ENCODE peak calls at places on chromosomes 11 and 22, in six cellular contexts. M is tibial nerve, S is neuronal stem cell, A is suprapubic skin, V is fibroblast of lung, P is heart right ventricle. Y is an unnamed sample.

GRCh38 chr11:64337538-64338249 is 2.3 kb upstream of the CCDC88B start:
- DNase-seq in M (no peak), S (no peak), A (no peak), V (no peak), P (no peak), Y (no peak)

GRCh38 chr22:26169312-26170111 is at the start of gene SEZ6L:
- DNase-seq in M (no peak), S (peak), A (peak), V (no peak), P (peak), Y (no peak)

GRCh38 chr11:23320131-23320530 is 459.9 kb upstream of the CCDC179 start:
- DNase-seq in M (no peak), S (no peak), A (no peak), V (no peak), P (no peak), Y (no peak)

GRCh38 chr11:15645201-15645600 is 530.5 kb downstream of the INSC start:
- DNase-seq in M (no peak), S (no peak), A (no peak), V (no peak), P (no peak), Y (no peak)

GRCh38 chr22:50542416-50542927 is 3.2 kb upstream of the KLHDC7B start:
- DNase-seq in M (no peak), S (no peak), A (no peak), V (no peak), P (no peak), Y (no peak)

GRCh38 chr22:49765951-49766350 is 61.7 kb downstream of the BRD1 start:
- DNase-seq in M (no peak), S (no peak), A (peak), V (no peak), P (no peak), Y (no peak)

GRCh38 chr22:23085351-23085671 is 15.0 kb downstream of the GNAZ start:
- DNase-seq in M (no peak), S (no peak), A (no peak), V (no peak), P (no peak), Y (no peak)

GRCh38 chr11:119584193-119585037 is 144.6 kb downstream of the NECTIN1 start:
- DNase-seq in M (no peak), S (peak), A (no peak), V (peak), P (peak), Y (no peak)

DNA sequence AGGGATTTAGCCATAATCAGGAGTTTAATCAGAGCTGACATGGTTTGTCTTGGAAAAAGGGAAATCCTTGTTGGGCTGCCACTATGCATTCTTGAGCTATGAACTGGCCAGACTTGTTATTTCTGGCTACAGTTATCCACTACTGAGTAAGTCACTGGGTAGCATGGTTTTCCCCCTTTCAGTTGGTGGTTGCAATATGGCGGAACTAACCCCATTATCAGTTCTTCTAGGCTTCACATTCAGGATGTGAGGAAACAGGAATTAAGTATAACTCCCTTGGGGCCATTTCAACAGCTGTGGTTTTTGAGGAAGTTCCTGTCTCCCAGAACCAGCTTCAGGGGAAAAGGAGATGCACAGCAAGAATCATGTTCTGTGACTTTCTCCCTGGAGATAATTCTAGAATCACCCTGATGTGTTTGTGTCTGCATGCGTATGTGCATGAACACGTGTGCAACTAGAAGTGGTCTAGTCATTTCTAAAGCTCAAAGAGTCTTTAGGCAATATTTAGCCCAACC is 103.0 kb upstream of the CD44 start:
- DNase-seq in M (no peak), S (no peak), A (no peak), V (peak), P (no peak), Y (no peak)
- H3K27ac ChIP-seq in M (no peak), S (no peak), A (no peak), V (peak), P (no peak), Y (no peak)

GRCh38 chr22:46240506-46240905 is 9.6 kb downstream of the CDPF1 start:
- DNase-seq in M (no peak), S (no peak), A (no peak), V (no peak), P (no peak), Y (no peak)
- H3K27ac ChIP-seq in M (no peak), S (no peak), A (no peak), V (no peak), P (peak), Y (peak)

DNA sequence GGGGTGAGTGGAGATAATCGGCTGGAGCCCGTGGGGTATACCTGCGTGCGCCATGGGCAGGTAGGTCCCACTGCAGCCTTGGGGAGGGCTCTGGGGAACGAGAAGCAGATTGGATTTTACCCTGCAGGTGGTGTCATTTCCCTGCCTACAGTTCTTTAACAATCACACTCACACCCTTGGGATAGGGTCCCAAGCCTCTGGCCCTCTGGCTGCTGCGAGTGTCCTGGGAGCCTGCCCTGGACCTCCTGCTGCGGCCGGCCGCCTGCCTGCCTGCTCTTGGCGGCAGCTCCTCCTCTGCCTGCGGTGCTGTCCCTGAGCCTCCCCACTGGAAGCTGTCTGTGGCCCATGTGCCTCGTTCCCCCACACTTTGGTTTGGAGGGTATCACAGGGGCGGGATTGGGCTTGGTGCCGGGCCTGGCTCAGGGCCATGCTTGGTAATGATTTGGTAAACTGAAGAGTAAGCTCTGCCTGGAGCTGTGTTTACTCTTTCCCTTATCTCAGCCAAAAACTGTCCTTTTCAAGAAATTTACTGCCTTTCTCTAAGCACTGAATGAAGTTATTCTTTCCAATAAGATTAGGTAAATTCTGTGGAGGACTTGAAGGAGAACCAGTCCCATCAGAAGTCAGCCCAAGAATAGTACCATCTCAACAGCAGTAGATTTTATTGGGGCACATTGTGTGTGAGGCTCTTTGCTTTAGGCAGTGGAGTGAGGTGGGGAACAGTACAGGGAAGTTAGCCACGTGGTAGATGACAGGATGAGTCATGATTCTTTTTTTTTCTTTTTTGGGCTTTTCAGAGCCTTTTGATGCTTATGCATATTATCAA is 53.7 kb downstream of the TBC1D22A start:
- DNase-seq in M (no peak), S (no peak), A (no peak), V (peak), P (no peak), Y (no peak)
- H3K27ac ChIP-seq in M (no peak), S (no peak), A (no peak), V (peak), P (no peak), Y (peak)

DNA sequence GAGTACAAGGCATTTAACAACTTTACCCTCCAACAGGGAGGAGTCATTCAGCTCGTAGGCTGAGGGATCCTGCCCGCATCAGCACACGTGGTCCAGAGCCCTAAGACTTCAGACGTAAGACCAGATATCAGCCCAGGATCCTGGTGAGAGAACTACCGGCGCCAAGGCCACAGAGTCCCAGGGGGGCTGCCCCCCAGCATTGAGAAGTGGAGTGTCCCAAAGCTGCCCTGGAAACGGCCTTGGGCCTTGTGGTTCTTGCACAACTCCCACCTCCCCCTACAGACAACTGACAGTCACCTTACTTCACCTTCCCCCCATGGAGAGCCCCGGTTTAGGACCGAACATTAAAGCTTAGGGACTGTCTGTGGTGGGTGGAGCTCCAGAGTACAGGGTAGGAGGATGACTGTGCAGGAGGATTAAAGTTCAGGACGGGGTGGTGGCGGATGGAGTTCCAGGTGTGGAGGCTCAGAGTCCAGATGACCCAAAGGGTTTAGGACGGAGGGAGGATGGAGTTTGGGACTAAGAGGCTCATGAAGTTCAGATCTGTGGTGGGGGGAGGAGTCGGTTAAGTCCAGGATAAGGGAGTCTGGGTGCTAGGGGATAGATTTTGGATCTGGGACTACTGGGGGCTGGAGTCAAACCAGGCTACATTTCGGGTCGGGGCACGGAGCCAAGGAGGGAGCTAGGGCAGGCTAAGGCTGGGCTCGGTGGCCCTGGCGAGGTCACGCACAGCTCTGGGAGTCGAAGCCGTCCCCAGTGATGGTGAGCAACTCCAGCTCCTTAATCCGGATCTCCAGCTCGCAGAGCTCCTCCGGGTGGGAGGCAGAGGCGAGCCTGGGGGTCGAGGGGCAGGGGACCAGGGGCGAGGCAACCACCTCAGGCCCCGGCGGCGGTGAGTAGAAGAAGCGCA is 856 bp downstream of the C11orf91 start:
- DNase-seq in M (no peak), S (no peak), A (no peak), V (no peak), P (peak), Y (no peak)
- H3K27ac ChIP-seq in M (peak), S (no peak), A (peak), V (peak), P (peak), Y (peak)

DNA sequence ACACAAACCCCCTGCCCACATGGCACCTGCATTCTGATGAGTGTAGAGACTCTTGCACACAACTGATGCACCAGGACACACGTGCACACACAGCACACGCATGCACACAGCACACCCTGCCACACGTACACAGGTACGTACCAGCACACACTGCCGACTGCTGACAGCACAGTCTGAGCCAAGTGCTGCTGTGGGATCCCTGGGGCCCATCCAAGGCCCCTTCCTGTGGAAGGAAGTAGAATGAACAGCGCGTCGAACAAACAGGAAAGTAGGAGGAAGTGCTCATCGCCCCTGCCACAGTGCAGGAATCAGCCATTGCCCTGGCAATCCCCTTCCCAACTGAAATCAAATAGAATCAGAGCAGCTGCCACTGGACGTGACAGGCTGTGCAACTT is 57.9 kb downstream of the CD82 start:
- DNase-seq in M (peak), S (no peak), A (peak), V (no peak), P (no peak), Y (no peak)
- H3K27ac ChIP-seq in M (no peak), S (no peak), A (no peak), V (no peak), P (peak), Y (no peak)

GRCh38 chr11:6474423-6474792 is 667 bp upstream of the TRIM3 start:
- DNase-seq in M (no peak), S (no peak), A (no peak), V (no peak), P (no peak), Y (no peak)
- H3K27ac ChIP-seq in M (peak), S (peak), A (peak), V (peak), P (peak), Y (peak)

DNA sequence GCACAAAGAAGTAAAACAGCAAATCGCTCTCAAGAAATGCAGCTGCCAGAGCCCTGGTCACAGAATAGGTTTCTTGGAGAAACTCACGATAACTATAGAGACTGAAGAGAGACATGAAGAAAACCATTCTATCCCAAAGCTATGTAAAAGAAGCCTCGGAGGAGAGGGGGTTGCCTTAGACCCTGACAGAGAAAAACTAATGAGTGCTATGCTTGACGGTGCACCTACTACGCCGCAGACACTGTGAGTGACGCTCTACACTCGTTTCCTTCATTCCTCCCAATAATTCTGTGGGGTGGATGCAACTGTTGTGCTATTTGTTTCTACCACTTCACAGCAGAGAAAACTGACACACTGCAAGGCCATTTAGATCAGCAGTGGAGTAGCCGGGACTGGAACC is 121.8 kb downstream of the ETS1 start:
- DNase-seq in M (no peak), S (no peak), A (no peak), V (no peak), P (no peak), Y (no peak)
- H3K27ac ChIP-seq in M (no peak), S (no peak), A (no peak), V (peak), P (peak), Y (no peak)

DNA sequence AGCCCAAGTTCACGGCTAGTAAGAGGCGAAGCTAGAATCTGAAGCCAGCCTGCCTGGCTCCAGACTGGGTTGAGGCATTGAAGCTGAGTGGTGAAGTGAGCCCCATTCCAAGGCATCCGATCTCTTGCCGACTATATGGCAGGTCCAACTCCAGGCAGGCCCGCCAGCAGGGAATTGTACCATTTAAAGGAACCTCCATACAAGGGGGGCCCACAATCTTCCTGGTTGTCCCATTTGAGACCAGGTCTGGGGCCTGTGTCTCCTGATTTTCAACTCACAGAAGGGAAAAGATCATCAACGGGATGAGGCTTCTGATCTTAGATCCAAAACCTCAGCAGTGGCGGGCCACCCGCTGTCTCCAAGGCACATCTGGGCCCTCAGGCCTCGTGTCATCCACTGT is 4.1 kb downstream of the SCN2B start:
- DNase-seq in M (no peak), S (no peak), A (no peak), V (no peak), P (no peak), Y (no peak)
- H3K27ac ChIP-seq in M (no peak), S (no peak), A (no peak), V (no peak), P (no peak), Y (peak)

GRCh38 chr11:80330302-80330701 is 889.5 kb upstream of the TENM4 start:
- DNase-seq in M (no peak), S (no peak), A (no peak), V (peak), P (no peak), Y (no peak)
- H3K27ac ChIP-seq in M (no peak), S (no peak), A (no peak), V (no peak), P (no peak), Y (no peak)

GRCh38 chr11:2788751-2789140 is 89.0 kb upstream of the KCNQ1OT1 start:
- DNase-seq in M (no peak), S (no peak), A (peak), V (no peak), P (no peak), Y (no peak)
- H3K27ac ChIP-seq in M (no peak), S (no peak), A (no peak), V (no peak), P (no peak), Y (no peak)